ENCODE peak calls at places on chromosomes 6 and 20, in nine cellular contexts. O is NCI-H1417, J is HL-60, T is ureter, P is heart right ventricle, L is neural crest cell, N is NCI-H446 treated with DMSO at 0.1 percent for 48 hours, B is choroid plexus epithelial cell, H is HFF-Myc. M is an unnamed sample.

GRCh38 chr6:114040871-114041270 is 69.9 kb upstream of the HDAC2 start:
- DNase-seq in T (no peak), N (no peak), L (no peak), H (no peak), P (no peak), O (no peak), J (no peak), B (peak; percentile 29), M (peak; percentile 3)

GRCh38 chr6:136969433-136969832 is 47.3 kb downstream of the SLC35D3 start:
- DNase-seq in P (no peak), L (no peak), B (no peak), N (no peak), J (no peak), T (no peak), O (no peak), H (no peak), M (no peak)

GRCh38 chr20:17614812-17615644 is 45.2 kb downstream of the DSTN start:
- DNase-seq in N (no peak), H (no peak), L (no peak), J (peak; percentile 90), P (no peak), B (no peak), O (no peak), T (no peak), M (no peak)

GRCh38 chr6:2976571-2977085 is 5.3 kb upstream of the SERPINB6 start:
- DNase-seq in N (no peak), B (peak; percentile 53), P (no peak), H (no peak), J (no peak), T (peak; percentile 10), O (no peak), L (no peak), M (peak; percentile 71)

GRCh38 chr6:32752580-32752979 is 10.8 kb downstream of the HLA-DQB2 start:
- DNase-seq in H (no peak), P (no peak), B (no peak), O (no peak), N (no peak), T (no peak), J (no peak), L (no peak), M (no peak)

GRCh38 chr6:30646450-30647038 is 389 bp upstream of the C6orf136 start:
- DNase-seq in L (no peak), O (no peak), P (peak; percentile 94), B (no peak), J (no peak), H (no peak), T (no peak), N (no peak), M (peak; percentile 91)

GRCh38 chr6:167720456-167721285 is 106.0 kb upstream of the AFDN start:
- DNase-seq in O (no peak), J (no peak), T (peak; percentile 30), N (no peak), H (no peak), L (no peak), P (no peak), B (no peak), M (no peak)

GRCh38 chr6:41786451-41787218 is 859 bp upstream of the TOMM6 start:
- DNase-seq in O (peak; percentile 77), N (peak; percentile 36), J (peak; percentile 79), P (peak; percentile 93), L (peak; percentile 92), T (peak; percentile 93), H (no peak), B (peak; percentile 78), M (peak; percentile 78)

GRCh38 chr6:160010067-160010466 is 41.2 kb downstream of the IGF2R start:
- DNase-seq in N (no peak), T (no peak), H (peak; percentile 90), J (no peak), P (no peak), O (no peak), B (peak; percentile 99), L (no peak), M (peak; percentile 54)

M was measured in iris pigment epithelial cell.